ENCODE peak calls at places on chromosomes 16 and 17, in ten cellular contexts. One of them, this sample, is unnamed.

GRCh38 chr17:44001461-44001920 is 2.9 kb upstream of the NAGS start:
- DNase-seq in GM23338: no peak
- DNase-seq in amygdala: no peak
- DNase-seq in cardiac fibroblast: no peak
- DNase-seq in NCI-H1105: no peak
- DNase-seq in stimulated activated CD4-positive, alpha-beta T cell treated with anti-CD3 and anti-CD28 coated beads, Interleukin-2, amount 100 ng/mL, for 48 hours: no peak
- DNase-seq in Caki2: no peak
- DNase-seq in HS-5: no peak
- DNase-seq in T-helper 1 cell: no peak
- DNase-seq in renal cortical epithelial cell: no peak
- DNase-seq in this sample: no peak

GRCh38 chr17:80785477-80786178 is 206.0 kb upstream of the CHMP6 start:
- DNase-seq in GM23338: no peak
- DNase-seq in amygdala: no peak
- DNase-seq in cardiac fibroblast: no peak
- DNase-seq in NCI-H1105: no peak
- DNase-seq in stimulated activated CD4-positive, alpha-beta T cell treated with anti-CD3 and anti-CD28 coated beads, Interleukin-2, amount 100 ng/mL, for 48 hours: peak; percentile 31
- DNase-seq in Caki2: no peak
- DNase-seq in HS-5: no peak
- DNase-seq in T-helper 1 cell: peak; percentile 66
- DNase-seq in renal cortical epithelial cell: peak; percentile 34
- DNase-seq in this sample: no peak

GRCh38 chr16:55663770-55664677 is 8.2 kb downstream of the SLC6A2 start:
- DNase-seq in GM23338: no peak
- DNase-seq in amygdala: no peak
- DNase-seq in cardiac fibroblast: no peak
- DNase-seq in NCI-H1105: no peak
- DNase-seq in stimulated activated CD4-positive, alpha-beta T cell treated with anti-CD3 and anti-CD28 coated beads, Interleukin-2, amount 100 ng/mL, for 48 hours: no peak
- DNase-seq in Caki2: no peak
- DNase-seq in HS-5: no peak
- DNase-seq in T-helper 1 cell: no peak
- DNase-seq in renal cortical epithelial cell: no peak
- DNase-seq in this sample: no peak

GRCh38 chr16:86665319-86665675 is 86.9 kb downstream of the FOXL1 start:
- DNase-seq in GM23338: no peak
- DNase-seq in amygdala: no peak
- DNase-seq in cardiac fibroblast: peak; percentile 66
- DNase-seq in NCI-H1105: no peak
- DNase-seq in stimulated activated CD4-positive, alpha-beta T cell treated with anti-CD3 and anti-CD28 coated beads, Interleukin-2, amount 100 ng/mL, for 48 hours: no peak
- DNase-seq in Caki2: peak; percentile 61
- DNase-seq in HS-5: no peak
- DNase-seq in T-helper 1 cell: no peak
- DNase-seq in renal cortical epithelial cell: peak; percentile 95
- DNase-seq in this sample: no peak

GRCh38 chr17:5629133-5629532 is 44.8 kb upstream of the NLRP1 start:
- DNase-seq in GM23338: no peak
- DNase-seq in amygdala: no peak
- DNase-seq in cardiac fibroblast: no peak
- DNase-seq in NCI-H1105: no peak
- DNase-seq in stimulated activated CD4-positive, alpha-beta T cell treated with anti-CD3 and anti-CD28 coated beads, Interleukin-2, amount 100 ng/mL, for 48 hours: no peak
- DNase-seq in Caki2: no peak
- DNase-seq in HS-5: no peak
- DNase-seq in T-helper 1 cell: no peak
- DNase-seq in renal cortical epithelial cell: no peak
- DNase-seq in this sample: no peak

GRCh38 chr16:25692734-25693508 is 1.2 kb downstream of the HS3ST4 start:
- DNase-seq in GM23338: peak; percentile 62
- DNase-seq in amygdala: no peak
- DNase-seq in cardiac fibroblast: no peak
- DNase-seq in NCI-H1105: no peak
- DNase-seq in stimulated activated CD4-positive, alpha-beta T cell treated with anti-CD3 and anti-CD28 coated beads, Interleukin-2, amount 100 ng/mL, for 48 hours: no peak
- DNase-seq in Caki2: no peak
- DNase-seq in HS-5: no peak
- DNase-seq in T-helper 1 cell: no peak
- DNase-seq in renal cortical epithelial cell: no peak
- DNase-seq in this sample: no peak

GRCh38 chr17:17899486-17899885 is 62.7 kb upstream of the SREBF1 start:
- DNase-seq in GM23338: no peak
- DNase-seq in amygdala: no peak
- DNase-seq in cardiac fibroblast: no peak
- DNase-seq in NCI-H1105: no peak
- DNase-seq in stimulated activated CD4-positive, alpha-beta T cell treated with anti-CD3 and anti-CD28 coated beads, Interleukin-2, amount 100 ng/mL, for 48 hours: no peak
- DNase-seq in Caki2: no peak
- DNase-seq in HS-5: no peak
- DNase-seq in T-helper 1 cell: no peak
- DNase-seq in renal cortical epithelial cell: no peak
- DNase-seq in this sample: no peak

GRCh38 chr17:74243013-74243755 is 29.8 kb downstream of the TTYH2 start:
- DNase-seq in GM23338: no peak
- DNase-seq in amygdala: no peak
- DNase-seq in cardiac fibroblast: no peak
- DNase-seq in NCI-H1105: no peak
- DNase-seq in stimulated activated CD4-positive, alpha-beta T cell treated with anti-CD3 and anti-CD28 coated beads, Interleukin-2, amount 100 ng/mL, for 48 hours: no peak
- DNase-seq in Caki2: no peak
- DNase-seq in HS-5: no peak
- DNase-seq in T-helper 1 cell: no peak
- DNase-seq in renal cortical epithelial cell: no peak
- DNase-seq in this sample: no peak

GRCh38 chr17:6526362-6527152 is 29.8 kb downstream of the PITPNM3 start:
- DNase-seq in GM23338: peak; percentile 46
- DNase-seq in amygdala: no peak
- DNase-seq in cardiac fibroblast: peak; percentile 16
- DNase-seq in NCI-H1105: no peak
- DNase-seq in stimulated activated CD4-positive, alpha-beta T cell treated with anti-CD3 and anti-CD28 coated beads, Interleukin-2, amount 100 ng/mL, for 48 hours: no peak
- DNase-seq in Caki2: no peak
- DNase-seq in HS-5: no peak
- DNase-seq in T-helper 1 cell: no peak
- DNase-seq in renal cortical epithelial cell: no peak
- DNase-seq in this sample: no peak

GRCh38 chr17:74369665-74370490 is 2.6 kb downstream of the GPR142 start:
- DNase-seq in GM23338: no peak
- DNase-seq in amygdala: no peak
- DNase-seq in cardiac fibroblast: no peak
- DNase-seq in NCI-H1105: no peak
- DNase-seq in stimulated activated CD4-positive, alpha-beta T cell treated with anti-CD3 and anti-CD28 coated beads, Interleukin-2, amount 100 ng/mL, for 48 hours: no peak
- DNase-seq in Caki2: no peak
- DNase-seq in HS-5: no peak
- DNase-seq in T-helper 1 cell: no peak
- DNase-seq in renal cortical epithelial cell: no peak
- DNase-seq in this sample: no peak

GRCh38 chr17:40551874-40552768 is 13.2 kb downstream of the CCR7 start:
- DNase-seq in GM23338: no peak
- DNase-seq in amygdala: no peak
- DNase-seq in cardiac fibroblast: peak; percentile 91
- DNase-seq in NCI-H1105: no peak
- DNase-seq in stimulated activated CD4-positive, alpha-beta T cell treated with anti-CD3 and anti-CD28 coated beads, Interleukin-2, amount 100 ng/mL, for 48 hours: peak; percentile 24
- DNase-seq in Caki2: no peak
- DNase-seq in HS-5: peak; percentile 68
- DNase-seq in T-helper 1 cell: no peak
- DNase-seq in renal cortical epithelial cell: no peak
- DNase-seq in this sample: peak; percentile 91

GRCh38 chr16:86256995-86257394 is 253.3 kb upstream of the FOXF1 start:
- DNase-seq in GM23338: no peak
- DNase-seq in amygdala: no peak
- DNase-seq in cardiac fibroblast: no peak
- DNase-seq in NCI-H1105: no peak
- DNase-seq in stimulated activated CD4-positive, alpha-beta T cell treated with anti-CD3 and anti-CD28 coated beads, Interleukin-2, amount 100 ng/mL, for 48 hours: no peak
- DNase-seq in Caki2: no peak
- DNase-seq in HS-5: no peak
- DNase-seq in T-helper 1 cell: no peak
- DNase-seq in renal cortical epithelial cell: no peak
- DNase-seq in this sample: no peak

GRCh38 chr17:77253611-77254051 is 112.9 kb downstream of the SEC14L1 start:
- DNase-seq in GM23338: peak; percentile 35
- DNase-seq in amygdala: no peak
- DNase-seq in cardiac fibroblast: peak; percentile 39
- DNase-seq in NCI-H1105: no peak
- DNase-seq in stimulated activated CD4-positive, alpha-beta T cell treated with anti-CD3 and anti-CD28 coated beads, Interleukin-2, amount 100 ng/mL, for 48 hours: no peak
- DNase-seq in Caki2: no peak
- DNase-seq in HS-5: no peak
- DNase-seq in T-helper 1 cell: no peak
- DNase-seq in renal cortical epithelial cell: no peak
- DNase-seq in this sample: no peak

GRCh38 chr16:66277311-66278070 is 89.0 kb upstream of the CDH5 start:
- DNase-seq in GM23338: no peak
- DNase-seq in amygdala: no peak
- DNase-seq in cardiac fibroblast: no peak
- DNase-seq in NCI-H1105: no peak
- DNase-seq in stimulated activated CD4-positive, alpha-beta T cell treated with anti-CD3 and anti-CD28 coated beads, Interleukin-2, amount 100 ng/mL, for 48 hours: no peak
- DNase-seq in Caki2: no peak
- DNase-seq in HS-5: no peak
- DNase-seq in T-helper 1 cell: no peak
- DNase-seq in renal cortical epithelial cell: no peak
- DNase-seq in this sample: peak; percentile 86

GRCh38 chr17:50501054-50501453 is 7.2 kb upstream of the MYCBPAP start:
- DNase-seq in GM23338: peak; percentile 71
- DNase-seq in amygdala: no peak
- DNase-seq in cardiac fibroblast: peak; percentile 43
- DNase-seq in NCI-H1105: no peak
- DNase-seq in stimulated activated CD4-positive, alpha-beta T cell treated with anti-CD3 and anti-CD28 coated beads, Interleukin-2, amount 100 ng/mL, for 48 hours: no peak
- DNase-seq in Caki2: no peak
- DNase-seq in HS-5: no peak
- DNase-seq in T-helper 1 cell: no peak
- DNase-seq in renal cortical epithelial cell: no peak
- DNase-seq in this sample: no peak

GRCh38 chr16:81445143-81445922 is 725 bp downstream of the CMIP start:
- DNase-seq in GM23338: peak; percentile 73
- DNase-seq in amygdala: no peak
- DNase-seq in cardiac fibroblast: no peak
- DNase-seq in NCI-H1105: no peak
- DNase-seq in stimulated activated CD4-positive, alpha-beta T cell treated with anti-CD3 and anti-CD28 coated beads, Interleukin-2, amount 100 ng/mL, for 48 hours: no peak
- DNase-seq in Caki2: no peak
- DNase-seq in HS-5: no peak
- DNase-seq in T-helper 1 cell: peak; percentile 40
- DNase-seq in renal cortical epithelial cell: peak; percentile 16
- DNase-seq in this sample: no peak